ENCODE peak calls at places on chromosomes 16 and 17, in nine cellular contexts. A, V, G, I, B, D, E, U and F are unnamed samples.
A peak's percentile ranks its signal among the peaks of the same experiment; 100 is the strongest.

GRCh38 chr17:58315281-58315711 is 13.3 kb downstream of the TSPOAP1 start:
- DNase-seq in G (no peak), B (no peak), A (no peak), E (no peak), U (peak; percentile 5), D (no peak), V (no peak), I (no peak), F (peak; percentile 20)

GRCh38 chr17:79624658-79625478 is 14.0 kb upstream of the RBFOX3 start:
- DNase-seq in D (no peak), E (no peak), A (no peak), I (no peak), U (no peak), G (no peak), B (no peak), V (no peak), F (peak; percentile 10)

GRCh38 chr17:82328141-82328993 is 5.2 kb downstream of the SECTM1 start:
- DNase-seq in V (no peak), E (no peak), D (no peak), B (no peak), U (peak; percentile 61), A (no peak), G (no peak), I (no peak), F (peak; percentile 59)

GRCh38 chr17:54891176-54891821 is 9.4 kb upstream of the TOM1L1 start:
- DNase-seq in V (no peak), E (peak; percentile 8), B (no peak), A (peak; percentile 70), G (peak; percentile 66), I (peak; percentile 60), D (no peak), U (no peak), F (no peak)

GRCh38 chr16:97822-98221 is 19.8 kb downstream of the MPG start:
- DNase-seq in G (peak; percentile 43), V (no peak), E (no peak), I (no peak), B (no peak), D (no peak), U (no peak), A (peak; percentile 65), F (no peak)

GRCh38 chr16:22815863-22816262 is 1.9 kb downstream of the HS3ST2 start:
- DNase-seq in A (no peak), E (no peak), D (no peak), U (no peak), V (no peak), B (no peak), G (no peak), I (no peak), F (no peak)

GRCh38 chr16:81492307-81492706 is 47.7 kb downstream of the CMIP start:
- DNase-seq in E (no peak), I (no peak), U (no peak), D (no peak), V (no peak), A (no peak), B (no peak), G (no peak), F (no peak)

GRCh38 chr17:4721203-4722135 is 9.8 kb upstream of the MED11 start:
- DNase-seq in A (peak; percentile 58), V (no peak), I (no peak), D (no peak), E (no peak), U (peak; percentile 92), G (peak; percentile 45), B (no peak), F (peak; percentile 86)

GRCh38 chr17:79565606-79566250 is 45.1 kb downstream of the RBFOX3 start:
- DNase-seq in I (no peak), E (no peak), U (no peak), D (no peak), G (no peak), V (no peak), A (no peak), B (no peak), F (no peak)

GRCh38 chr17:67532326-67532871 is 155.3 kb downstream of the PITPNC1 start:
- DNase-seq in V (no peak), U (no peak), D (no peak), B (no peak), A (no peak), G (no peak), E (no peak), I (no peak), F (no peak)

GRCh38 chr17:64406321-64407200 is 15.9 kb upstream of the PECAM1 start:
- DNase-seq in U (no peak), G (no peak), V (no peak), E (no peak), B (no peak), D (no peak), A (no peak), I (no peak), F (no peak)

GRCh38 chr17:17808706-17809432 is 27.9 kb downstream of the SREBF1 start:
- DNase-seq in V (no peak), G (no peak), D (no peak), B (no peak), A (no peak), U (no peak), I (no peak), E (no peak), F (no peak)

GRCh38 chr17:66417300-66417719 is 114.9 kb downstream of the PRKCA start:
- DNase-seq in V (no peak), E (no peak), I (no peak), A (no peak), D (no peak), U (no peak), B (no peak), G (no peak), F (no peak)

GRCh38 chr17:49677933-49678847 is at the start of gene SPOP:
- DNase-seq in D (peak; percentile 98), G (peak; percentile 100), B (peak; percentile 99), E (peak; percentile 99), V (peak; percentile 98), I (peak; percentile 97), U (peak; percentile 99), A (peak; percentile 99), F (peak; percentile 100)

GRCh38 chr16:71467810-71468209 is 5.8 kb upstream of the ZNF23 start:
- DNase-seq in I (no peak), A (peak; percentile 17), E (peak; percentile 32), V (no peak), G (no peak), B (no peak), U (no peak), D (peak; percentile 24), F (no peak)

GRCh38 chr16:26993988-26994387 is 72.7 kb upstream of the C16orf82 start:
- DNase-seq in E (no peak), U (no peak), V (no peak), I (peak; percentile 21), D (no peak), B (no peak), G (peak; percentile 15), A (peak; percentile 59), F (no peak)